ENCODE peak calls at places on chromosomes 5 and 9, in five cellular contexts. V is CD8-positive, alpha-beta T cell; B is transverse colon; A is pancreas; W is IMR-90. S is an unnamed sample.

GRCh38 chr5:109907751-109908150 is 218.0 kb downstream of the MAN2A1 start:
- DNase-seq in W (peak), A (no peak), V (no peak), B (no peak), S (peak)

GRCh38 chr9:841371-842209 is at the start of gene DMRT1:
- DNase-seq in A (peak), V (no peak), B (no peak), W (no peak), S (no peak)

GRCh38 chr5:71653119-71653518 is 66.0 kb upstream of the CARTPT start:
- DNase-seq in W (no peak), B (no peak), A (no peak), V (no peak), S (peak)

GRCh38 chr9:119003218-119003617 is 366.0 kb downstream of the BRINP1 start:
- DNase-seq in V (no peak), A (no peak), W (peak), B (no peak), S (peak)

GRCh38 chr5:52725065-52725746 is 62.5 kb upstream of the ITGA1 start:
- DNase-seq in W (peak), B (peak), A (no peak), V (peak), S (no peak)

GRCh38 chr5:80198399-80198798 is 57.4 kb downstream of the SERINC5 start:
- DNase-seq in B (no peak), W (no peak), V (no peak), A (no peak), S (peak)

GRCh38 chr5:128290152-128290858 is 206.7 kb downstream of the SLC12A2 start:
- DNase-seq in A (no peak), V (no peak), B (no peak), W (peak), S (peak)

GRCh38 chr9:88747768-88748167 is 212.8 kb downstream of the NXNL2 start:
- DNase-seq in A (no peak), V (no peak), W (peak), B (no peak), S (peak)

GRCh38 chr9:87179556-87180340 is 232.4 kb upstream of the GAS1 start:
- DNase-seq in V (no peak), W (no peak), B (no peak), A (no peak), S (no peak)

GRCh38 chr9:19113964-19114679 is 11.4 kb upstream of the HAUS6 start:
- DNase-seq in B (no peak), A (no peak), V (no peak), W (no peak), S (peak)

GRCh38 chr9:108356806-108357205 is 499.0 kb downstream of the ACTL7B start:
- DNase-seq in B (no peak), V (no peak), W (no peak), A (no peak), S (no peak)

GRCh38 chr5:31194892-31195291 is 1.4 kb downstream of the CDH6 start:
- DNase-seq in A (no peak), B (no peak), W (peak), V (no peak), S (peak)

GRCh38 chr5:37792976-37793328 is 46.9 kb downstream of the GDNF start:
- DNase-seq in W (peak), A (no peak), B (no peak), V (no peak), S (peak)

GRCh38 chr9:34584970-34585369 is 4.6 kb downstream of the CNTFR start:
- DNase-seq in A (no peak), B (no peak), V (no peak), W (no peak), S (no peak)

GRCh38 chr9:76266649-76267627 is 127.3 kb downstream of the RFK start:
- DNase-seq in W (no peak), A (no peak), V (no peak), B (peak), S (no peak)

GRCh38 chr5:61637566-61637965 is 305.5 kb downstream of the ZSWIM6 start:
- DNase-seq in B (no peak), A (no peak), V (no peak), W (no peak), S (no peak)

GRCh38 chr9:89532478-89532877 is 34.6 kb upstream of the SEMA4D start:
- DNase-seq in V (no peak), A (no peak), B (no peak), W (no peak), S (no peak)

GRCh38 chr9:27749838-27750237 is 176.6 kb upstream of the C9orf72 start:
- DNase-seq in V (no peak), W (no peak), A (no peak), B (no peak), S (no peak)

GRCh38 chr9:78406146-78406545 is 109.2 kb downstream of the PSAT1 start:
- DNase-seq in W (no peak), V (no peak), B (no peak), A (no peak), S (no peak)

GRCh38 chr5:172658869-172659513 is 17.9 kb downstream of the NEURL1B start:
- DNase-seq in V (no peak), A (peak), B (peak), W (peak), S (no peak)

DNA sequence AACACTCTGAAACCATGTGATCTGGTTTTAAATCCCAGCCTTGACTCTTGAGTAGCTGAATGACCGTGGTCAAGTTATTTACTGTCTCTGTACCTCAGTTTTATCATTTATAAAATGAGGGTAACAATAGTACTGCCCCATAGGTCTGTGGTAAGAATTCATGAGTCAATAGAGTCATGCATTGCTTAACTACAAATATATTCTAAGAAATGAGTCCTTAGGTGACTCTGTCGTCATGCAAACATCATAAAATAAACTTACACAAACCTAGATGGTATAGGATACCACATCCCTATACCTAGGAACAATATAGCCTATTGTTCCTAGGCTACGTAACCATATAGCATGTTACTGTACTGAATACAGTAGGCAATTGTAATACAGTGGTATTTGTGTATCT is 20.3 kb upstream of the ABCA1 start:
- DNase-seq in A (no peak), B (no peak), V (no peak), W (peak), S (no peak)
- TF ChIP-seq CTCF in A (no peak), B (no peak), V (no peak), W (no peak), S (no peak)

GRCh38 chr5:174910245-174910737 is 185.9 kb downstream of the MSX2 start:
- DNase-seq in W (peak), B (peak), V (peak), A (peak), S (peak)
- H3K4me3 ChIP-seq in W (no peak), B (no peak), V (no peak), A (no peak), S (no peak)

DNA sequence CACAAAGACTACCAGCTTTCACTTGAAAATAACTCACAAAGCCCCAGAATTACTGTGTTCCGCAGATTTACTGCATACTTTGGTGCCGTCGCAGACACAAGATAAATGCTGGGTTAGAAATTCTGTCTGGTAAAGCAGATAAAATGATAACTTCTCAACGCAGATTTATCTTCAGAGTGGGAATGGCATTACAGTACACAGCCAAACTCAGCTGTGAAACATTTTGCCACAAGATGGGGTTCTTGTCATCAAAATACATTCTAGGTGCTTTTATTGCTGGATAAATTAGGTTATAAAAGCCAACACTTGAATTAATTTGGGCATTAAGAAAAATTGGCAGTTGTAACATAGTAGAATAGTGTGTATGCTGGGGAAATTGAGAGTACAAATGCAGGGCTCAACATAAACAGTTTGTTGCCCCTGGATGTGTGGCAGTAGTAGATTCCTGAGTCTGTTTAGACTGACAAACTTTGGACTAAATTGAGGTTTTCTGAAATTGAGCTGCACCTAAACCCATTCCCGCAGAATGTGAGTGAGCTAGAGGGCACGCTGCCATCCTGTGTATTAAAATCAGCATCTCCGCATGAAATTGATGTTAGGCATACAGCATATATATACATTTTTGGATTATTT is 61.1 kb downstream of the LMNB1 start:
- DNase-seq in B (no peak), V (no peak), W (peak), A (no peak), S (peak)
- TF ChIP-seq CTCF in B (peak), V (peak), W (peak), A (no peak), S (peak)

DNA sequence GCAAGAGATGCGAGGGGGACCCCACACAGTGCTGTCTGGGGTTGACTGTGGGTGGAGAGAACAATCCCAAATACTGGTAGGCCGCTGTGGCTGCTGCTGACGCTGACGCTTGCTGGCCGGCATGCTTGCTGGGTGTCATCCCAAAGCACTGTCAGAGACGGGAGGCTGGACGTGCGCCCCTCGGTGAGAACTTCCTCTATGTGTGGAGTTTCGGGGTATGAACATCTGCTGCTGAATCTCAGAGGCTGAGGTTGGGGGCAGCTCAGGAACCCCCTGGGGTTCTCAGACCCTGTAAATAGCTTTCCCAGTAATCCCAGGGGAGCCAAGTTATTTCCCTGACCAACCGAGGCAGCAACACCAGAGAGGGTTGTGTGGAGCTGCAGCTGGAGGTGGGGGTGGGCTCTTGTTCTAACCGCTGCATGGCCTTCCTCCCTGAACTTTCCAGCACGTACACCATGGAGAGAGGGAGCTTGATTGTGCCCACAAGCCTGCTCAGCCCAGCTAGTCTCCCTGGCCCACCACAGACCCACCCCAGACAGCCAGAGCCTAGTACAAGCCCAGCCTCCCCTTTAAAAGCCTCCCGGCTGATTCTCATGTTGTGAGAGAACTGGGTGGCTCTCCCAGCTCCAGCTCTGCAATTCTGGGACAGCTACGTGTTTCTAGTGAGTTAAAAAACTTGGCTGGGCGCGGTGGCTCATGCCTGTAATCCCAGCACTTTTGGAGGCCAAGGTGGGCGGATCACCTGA is 21.8 kb upstream of the SLC12A7 start:
- DNase-seq in A (peak), B (no peak), W (no peak), V (no peak), S (no peak)
- H3K4me3 ChIP-seq in A (no peak), B (no peak), W (no peak), V (no peak), S (no peak)

GRCh38 chr5:124060010-124060409 is 548.0 kb downstream of the CSNK1G3 start:
- DNase-seq in V (no peak), B (no peak), W (no peak), A (no peak), S (no peak)

GRCh38 chr5:124060413-124061095 is 548.6 kb downstream of the CSNK1G3 start:
- DNase-seq in B (no peak), A (no peak), V (no peak), W (no peak), S (no peak)

GRCh38 chr5:124064956-124065355 is 553.0 kb downstream of the CSNK1G3 start:
- DNase-seq in V (no peak), B (no peak), A (no peak), W (peak), S (peak)

GRCh38 chr5:124061663-124062062 is 549.7 kb downstream of the CSNK1G3 start:
- DNase-seq in W (peak), B (peak), V (no peak), A (no peak), S (peak)

DNA sequence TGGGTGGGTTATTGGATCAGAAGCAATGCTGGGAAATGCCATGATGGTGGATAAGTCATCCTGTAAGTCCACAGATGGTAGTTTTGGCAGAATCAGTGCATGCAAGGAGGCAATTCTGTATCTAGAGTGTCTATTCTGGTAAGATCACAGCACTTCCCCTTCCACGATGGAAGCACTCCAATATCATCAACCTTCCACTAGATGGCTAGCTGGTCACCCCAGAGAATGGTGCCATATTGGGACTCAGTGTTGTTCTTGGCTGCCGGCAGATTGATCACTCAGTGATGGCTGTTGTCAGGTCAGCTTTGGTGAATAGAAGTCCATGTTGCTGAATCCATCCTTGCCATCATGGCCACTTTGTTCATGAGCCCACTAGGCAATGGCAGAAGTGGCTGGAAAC is 553.5 kb downstream of the CSNK1G3 start:
- DNase-seq in W (no peak), B (no peak), A (no peak), V (no peak), S (peak)
- TF ChIP-seq CTCF in W (no peak), B (no peak), A (no peak), V (no peak), S (peak)

DNA sequence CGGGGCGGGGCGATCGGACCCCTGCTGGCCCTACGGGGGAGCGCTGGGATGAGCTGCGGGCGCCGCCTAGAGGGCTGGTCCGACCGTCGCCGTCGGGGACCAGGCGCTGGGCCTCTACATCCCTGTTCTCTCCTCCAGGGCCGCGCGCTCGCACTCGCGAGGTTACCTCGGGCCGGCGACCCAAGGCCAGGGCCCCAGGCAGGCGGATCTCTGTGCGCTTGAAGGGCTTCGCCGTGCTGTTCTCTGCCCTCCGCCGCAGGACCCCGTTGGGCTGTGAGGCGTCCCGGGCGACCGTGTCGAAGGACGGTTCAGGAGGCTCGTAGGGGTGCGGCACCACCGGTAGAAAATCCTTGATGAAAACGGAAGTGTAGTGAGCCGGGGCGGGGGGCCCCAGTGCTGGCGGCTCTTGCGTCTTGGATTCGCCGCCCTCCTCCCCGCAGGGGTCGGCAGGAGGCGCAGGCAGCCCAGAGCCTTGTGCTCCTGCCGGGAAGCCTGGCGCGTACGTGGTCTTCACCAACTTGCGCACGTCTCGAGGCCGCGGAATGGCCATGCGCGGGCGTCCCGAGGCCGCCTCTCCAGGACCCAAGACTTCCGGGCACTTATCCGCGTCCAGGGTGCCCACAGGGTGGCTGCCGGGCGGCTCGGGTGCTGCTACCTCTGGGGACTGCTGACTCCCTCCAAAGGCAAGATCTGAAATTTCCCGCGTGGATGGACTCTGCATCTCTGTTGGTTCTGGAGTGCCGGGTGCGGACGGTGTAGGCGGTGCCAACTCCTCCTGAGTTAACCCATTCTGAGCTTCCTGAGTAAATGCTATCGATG is 2.0 kb downstream of the PROB1 start:
- DNase-seq in B (peak), W (no peak), A (peak), V (peak), S (peak)
- H3K4me3 ChIP-seq in B (peak), W (peak), A (peak), V (peak), S (peak)

GRCh38 chr5:158265931-158266710 is 407.2 kb upstream of the CLINT1 start:
- DNase-seq in B (no peak), V (no peak), A (no peak), W (no peak), S (no peak)

GRCh38 chr5:158267228-158267627 is 408.3 kb upstream of the CLINT1 start:
- DNase-seq in A (no peak), V (no peak), B (no peak), W (no peak), S (no peak)

GRCh38 chr5:158268286-158268685 is 409.3 kb upstream of the CLINT1 start:
- DNase-seq in V (peak), B (no peak), A (no peak), W (no peak), S (no peak)

GRCh38 chr5:158261669-158262367 is 402.9 kb upstream of the CLINT1 start:
- DNase-seq in V (no peak), B (no peak), A (no peak), W (no peak), S (no peak)

DNA sequence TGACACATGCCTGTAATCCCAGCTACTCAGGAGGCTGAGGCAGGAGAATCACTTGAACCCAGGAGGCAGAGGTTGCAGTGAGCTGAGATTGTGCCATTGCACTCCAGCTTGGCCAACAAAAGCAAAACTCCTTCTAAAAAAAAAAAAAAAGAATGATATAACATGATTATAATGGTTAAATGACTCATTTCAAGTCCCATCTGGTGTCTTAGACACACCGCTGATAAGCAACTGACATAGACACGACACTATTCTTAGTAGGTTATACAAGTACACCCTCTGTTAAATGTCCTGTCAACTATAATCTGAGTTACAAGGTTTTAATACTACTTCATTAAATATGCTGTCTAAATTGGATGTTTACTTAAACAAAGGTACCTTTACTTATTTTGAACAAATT is 405.3 kb upstream of the CLINT1 start:
- DNase-seq in A (no peak), W (no peak), B (no peak), V (no peak), S (no peak)
- TF ChIP-seq CTCF in A (no peak), W (no peak), B (no peak), V (no peak), S (no peak)

DNA sequence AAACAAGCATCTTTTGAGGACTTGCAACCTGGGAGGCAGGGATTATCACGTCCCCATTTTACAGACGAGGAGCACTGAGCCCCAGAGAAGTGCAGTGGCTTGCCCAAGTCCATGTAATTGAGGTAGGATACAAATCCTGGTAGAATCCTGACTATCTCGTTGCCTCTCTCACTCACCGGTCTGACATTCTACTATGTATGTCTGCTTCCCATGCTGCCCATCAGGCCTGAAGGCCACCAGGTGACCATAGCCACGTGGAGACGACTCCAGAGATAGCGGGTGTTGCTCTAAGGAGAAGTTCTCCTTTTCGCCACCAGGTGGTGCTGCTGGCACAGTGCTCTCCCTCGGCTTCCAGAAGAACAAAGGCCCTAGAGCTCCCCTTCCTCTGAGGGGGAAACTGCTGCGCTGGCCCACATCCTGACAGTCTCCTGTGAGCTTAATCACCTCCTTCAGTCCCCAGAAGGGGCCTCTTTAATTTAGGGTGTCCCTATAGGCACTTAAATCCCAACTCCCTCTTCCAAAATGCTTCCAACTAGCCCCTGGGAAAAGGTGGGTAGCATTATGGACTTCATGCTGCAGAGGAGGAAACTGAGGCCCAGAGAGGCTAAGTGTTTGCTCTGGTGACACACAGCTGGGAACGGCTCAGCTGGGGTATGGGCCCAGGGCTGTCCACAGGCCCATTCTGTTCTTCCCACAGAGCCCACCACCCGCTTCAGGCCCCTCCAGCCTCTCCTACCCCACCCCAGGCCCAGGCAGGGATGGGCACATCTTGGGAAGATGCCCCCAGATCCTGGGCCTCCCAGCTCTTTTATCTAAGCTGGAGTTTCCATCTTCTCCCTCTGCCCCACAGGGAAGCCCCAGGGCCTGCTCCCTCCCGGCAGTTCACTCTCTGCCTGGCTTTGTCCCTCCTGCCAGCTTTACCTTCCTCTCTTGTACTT is 6.4 kb downstream of the SLC34A1 start:
- DNase-seq in W (peak), A (peak), B (peak), V (peak), S (peak)
- H3K4me3 ChIP-seq in W (no peak), A (no peak), B (no peak), V (no peak), S (no peak)